ENCODE peak calls at places on chromosomes 16 and 17, in six cellular contexts. U is esophagus squamous epithelium; C is T-helper 2 cell; P is stimulated activated CD8-positive, alpha-beta memory T cell treated with anti-CD3 and anti-CD28 coated beads, Interleukin-7, amount 100 ng/mL, for 24 hours; T is mesendoderm; N is AG08396. K is an unnamed sample.

GRCh38 chr17:35819456-35819855 is 10.2 kb downstream of the TAF15 start:
- DNase-seq in U (no peak), C (no peak), P (no peak), T (no peak), N (no peak), K (no peak)

GRCh38 chr16:9852003-9852402 is 330.2 kb downstream of the GRIN2A start:
- DNase-seq in U (no peak), C (no peak), P (no peak), T (no peak), N (no peak), K (no peak)

GRCh38 chr17:77700165-77700881 is 258.2 kb upstream of the TNRC6C start:
- DNase-seq in U (no peak), C (no peak), P (no peak), T (no peak), N (no peak), K (peak)

GRCh38 chr17:46751425-46751824 is 67.1 kb downstream of the WNT3 start:
- DNase-seq in U (no peak), C (no peak), P (no peak), T (no peak), N (no peak), K (no peak)

GRCh38 chr17:63455417-63455816 is 9.3 kb upstream of the CYB561 start:
- DNase-seq in U (no peak), C (no peak), P (no peak), T (no peak), N (no peak), K (no peak)

GRCh38 chr16:24731722-24732419 is 2.4 kb downstream of the TNRC6A start:
- DNase-seq in U (no peak), C (no peak), P (no peak), T (no peak), N (no peak), K (no peak)

GRCh38 chr16:11603331-11603750 is 16.6 kb upstream of the LITAF start:
- DNase-seq in U (no peak), C (no peak), P (no peak), T (no peak), N (no peak), K (no peak)

GRCh38 chr16:84318091-84318975 is 23.7 kb downstream of the WFDC1 start:
- DNase-seq in U (no peak), C (no peak), P (no peak), T (no peak), N (no peak), K (no peak)

K was measured in NCI-H82.